ENCODE peak calls at places on chromosomes 4 and X, in five cellular contexts. One of them, this sample, is unnamed.
A peak's percentile ranks its signal among the peaks of the same experiment; 100 is the strongest.

GRCh38 chrX:15744181-15744867 is 6.3 kb downstream of the CA5B start:
- DNase-seq in IMR-90: no peak
- DNase-seq in activated CD8-positive, alpha-beta T cell treated with anti-CD3 and anti-CD28 coated beads for 36 hours: no peak
- DNase-seq in PC-9: no peak
- DNase-seq in lower lobe of right lung: no peak
- DNase-seq in this sample: no peak

GRCh38 chr4:100428051-100428450 is 89.8 kb downstream of the EMCN start:
- DNase-seq in PC-9: peak; percentile 35
- DNase-seq in lower lobe of right lung: no peak
- DNase-seq in IMR-90: peak; percentile 45
- DNase-seq in activated CD8-positive, alpha-beta T cell treated with anti-CD3 and anti-CD28 coated beads for 36 hours: no peak
- DNase-seq in this sample: no peak

GRCh38 chr4:124803641-124804040 is 91.1 kb upstream of the ANKRD50 start:
- DNase-seq in activated CD8-positive, alpha-beta T cell treated with anti-CD3 and anti-CD28 coated beads for 36 hours: no peak
- DNase-seq in lower lobe of right lung: no peak
- DNase-seq in PC-9: no peak
- DNase-seq in IMR-90: peak; percentile 71
- DNase-seq in this sample: no peak

GRCh38 chr4:153347117-153347516 is 2.6 kb downstream of the MND1 start:
- DNase-seq in IMR-90: no peak
- DNase-seq in activated CD8-positive, alpha-beta T cell treated with anti-CD3 and anti-CD28 coated beads for 36 hours: no peak
- DNase-seq in PC-9: no peak
- DNase-seq in lower lobe of right lung: no peak
- DNase-seq in this sample: no peak

GRCh38 chr4:20086768-20087167 is 164.9 kb upstream of the SLIT2 start:
- DNase-seq in IMR-90: no peak
- DNase-seq in PC-9: no peak
- DNase-seq in lower lobe of right lung: no peak
- DNase-seq in activated CD8-positive, alpha-beta T cell treated with anti-CD3 and anti-CD28 coated beads for 36 hours: no peak
- DNase-seq in this sample: no peak

GRCh38 chrX:46642145-46642544 is 68.6 kb downstream of the CHST7 start:
- DNase-seq in activated CD8-positive, alpha-beta T cell treated with anti-CD3 and anti-CD28 coated beads for 36 hours: no peak
- DNase-seq in lower lobe of right lung: no peak
- DNase-seq in PC-9: no peak
- DNase-seq in IMR-90: peak; percentile 17
- DNase-seq in this sample: no peak

GRCh38 chrX:45385767-45386166 is 185.1 kb upstream of the DIPK2B start:
- DNase-seq in PC-9: no peak
- DNase-seq in lower lobe of right lung: no peak
- DNase-seq in activated CD8-positive, alpha-beta T cell treated with anti-CD3 and anti-CD28 coated beads for 36 hours: no peak
- DNase-seq in IMR-90: peak; percentile 45
- DNase-seq in this sample: no peak

GRCh38 chr4:107863850-107864371 is 39.2 kb downstream of the SGMS2 start:
- DNase-seq in PC-9: peak; percentile 50
- DNase-seq in IMR-90: peak; percentile 51
- DNase-seq in lower lobe of right lung: no peak
- DNase-seq in activated CD8-positive, alpha-beta T cell treated with anti-CD3 and anti-CD28 coated beads for 36 hours: peak; percentile 45
- DNase-seq in this sample: no peak

GRCh38 chr4:95107635-95108034 is 349.9 kb downstream of the BMPR1B start:
- DNase-seq in lower lobe of right lung: no peak
- DNase-seq in PC-9: no peak
- DNase-seq in IMR-90: peak; percentile 64
- DNase-seq in activated CD8-positive, alpha-beta T cell treated with anti-CD3 and anti-CD28 coated beads for 36 hours: no peak
- DNase-seq in this sample: no peak

GRCh38 chr4:155759372-155760252 is 791 bp downstream of the GUCY1B1 start:
- DNase-seq in PC-9: peak; percentile 18
- DNase-seq in lower lobe of right lung: peak; percentile 65
- DNase-seq in activated CD8-positive, alpha-beta T cell treated with anti-CD3 and anti-CD28 coated beads for 36 hours: peak; percentile 7
- DNase-seq in IMR-90: peak; percentile 16
- DNase-seq in this sample: no peak

GRCh38 chrX:129360175-129360574 is 163.1 kb downstream of the SMARCA1 start:
- DNase-seq in PC-9: peak; percentile 37
- DNase-seq in lower lobe of right lung: no peak
- DNase-seq in activated CD8-positive, alpha-beta T cell treated with anti-CD3 and anti-CD28 coated beads for 36 hours: peak; percentile 61
- DNase-seq in IMR-90: peak; percentile 40
- DNase-seq in this sample: no peak

GRCh38 chrX:13533726-13534125 is 35.7 kb upstream of the EGFL6 start:
- DNase-seq in IMR-90: peak; percentile 24
- DNase-seq in activated CD8-positive, alpha-beta T cell treated with anti-CD3 and anti-CD28 coated beads for 36 hours: no peak
- DNase-seq in lower lobe of right lung: no peak
- DNase-seq in PC-9: no peak
- DNase-seq in this sample: no peak

GRCh38 chr4:177194906-177195305 is 114.8 kb upstream of the NEIL3 start:
- DNase-seq in activated CD8-positive, alpha-beta T cell treated with anti-CD3 and anti-CD28 coated beads for 36 hours: no peak
- DNase-seq in PC-9: no peak
- DNase-seq in lower lobe of right lung: no peak
- DNase-seq in IMR-90: no peak
- DNase-seq in this sample: no peak

GRCh38 chrX:13074297-13075262 is 30.2 kb upstream of the FAM9C start:
- DNase-seq in IMR-90: no peak
- DNase-seq in lower lobe of right lung: no peak
- DNase-seq in PC-9: no peak
- DNase-seq in activated CD8-positive, alpha-beta T cell treated with anti-CD3 and anti-CD28 coated beads for 36 hours: peak; percentile 20
- DNase-seq in this sample: no peak

GRCh38 chrX:110045988-110046387 is 43.1 kb downstream of the TMEM164 start:
- DNase-seq in IMR-90: no peak
- DNase-seq in lower lobe of right lung: no peak
- DNase-seq in PC-9: no peak
- DNase-seq in activated CD8-positive, alpha-beta T cell treated with anti-CD3 and anti-CD28 coated beads for 36 hours: no peak
- DNase-seq in this sample: no peak

GRCh38 chr4:107219681-107220080 is 183.6 kb upstream of the DKK2 start:
- DNase-seq in PC-9: no peak
- DNase-seq in lower lobe of right lung: no peak
- DNase-seq in IMR-90: peak; percentile 21
- DNase-seq in activated CD8-positive, alpha-beta T cell treated with anti-CD3 and anti-CD28 coated beads for 36 hours: no peak
- DNase-seq in this sample: no peak

GRCh38 chrX:39893417-39894338 is 204.1 kb downstream of the BCOR start:
- DNase-seq in PC-9: no peak
- DNase-seq in activated CD8-positive, alpha-beta T cell treated with anti-CD3 and anti-CD28 coated beads for 36 hours: no peak
- DNase-seq in lower lobe of right lung: no peak
- DNase-seq in IMR-90: no peak
- DNase-seq in this sample: no peak

GRCh38 chr4:3719191-3719590 is 47.0 kb upstream of the ADRA2C start:
- DNase-seq in IMR-90: no peak
- DNase-seq in PC-9: no peak
- DNase-seq in lower lobe of right lung: peak; percentile 34
- DNase-seq in activated CD8-positive, alpha-beta T cell treated with anti-CD3 and anti-CD28 coated beads for 36 hours: no peak
- DNase-seq in this sample: no peak

GRCh38 chr4:178958725-178959440 is 1516.6 kb upstream of the AGA start:
- DNase-seq in IMR-90: no peak
- DNase-seq in PC-9: no peak
- DNase-seq in activated CD8-positive, alpha-beta T cell treated with anti-CD3 and anti-CD28 coated beads for 36 hours: no peak
- DNase-seq in lower lobe of right lung: no peak
- DNase-seq in this sample: no peak

GRCh38 chr4:172962564-172963353 is 205.9 kb upstream of the GALNT7 start:
- DNase-seq in lower lobe of right lung: no peak
- DNase-seq in IMR-90: peak; percentile 96
- DNase-seq in activated CD8-positive, alpha-beta T cell treated with anti-CD3 and anti-CD28 coated beads for 36 hours: no peak
- DNase-seq in PC-9: no peak
- DNase-seq in this sample: no peak

GRCh38 chrX:15815779-15816452 is 25.6 kb downstream of the ZRSR2 start:
- DNase-seq in lower lobe of right lung: no peak
- DNase-seq in activated CD8-positive, alpha-beta T cell treated with anti-CD3 and anti-CD28 coated beads for 36 hours: peak; percentile 45
- DNase-seq in PC-9: no peak
- DNase-seq in IMR-90: peak; percentile 33
- DNase-seq in this sample: no peak

GRCh38 chrX:10030570-10030969 is 63.4 kb downstream of the CLDN34 start:
- DNase-seq in lower lobe of right lung: no peak
- DNase-seq in activated CD8-positive, alpha-beta T cell treated with anti-CD3 and anti-CD28 coated beads for 36 hours: no peak
- DNase-seq in IMR-90: peak; percentile 82
- DNase-seq in PC-9: no peak
- DNase-seq in this sample: no peak

GRCh38 chrX:104098151-104098808 is 14.0 kb upstream of the ZCCHC18 start:
- DNase-seq in PC-9: peak; percentile 26
- DNase-seq in lower lobe of right lung: no peak
- DNase-seq in activated CD8-positive, alpha-beta T cell treated with anti-CD3 and anti-CD28 coated beads for 36 hours: peak; percentile 61
- DNase-seq in IMR-90: peak; percentile 77
- DNase-seq in this sample: no peak

GRCh38 chr4:762211-763190 is 56.9 kb downstream of the PCGF3 start:
- DNase-seq in IMR-90: no peak
- DNase-seq in lower lobe of right lung: peak; percentile 28
- DNase-seq in PC-9: no peak
- DNase-seq in activated CD8-positive, alpha-beta T cell treated with anti-CD3 and anti-CD28 coated beads for 36 hours: no peak
- DNase-seq in this sample: no peak

GRCh38 chr4:188295899-188296298 is 156.7 kb downstream of the TRIML1 start:
- DNase-seq in activated CD8-positive, alpha-beta T cell treated with anti-CD3 and anti-CD28 coated beads for 36 hours: no peak
- DNase-seq in IMR-90: peak; percentile 70
- DNase-seq in lower lobe of right lung: no peak
- DNase-seq in PC-9: no peak
- DNase-seq in this sample: no peak

GRCh38 chrX:12711435-12712040 is 79.7 kb upstream of the PRPS2 start:
- DNase-seq in IMR-90: no peak
- DNase-seq in PC-9: no peak
- DNase-seq in lower lobe of right lung: no peak
- DNase-seq in activated CD8-positive, alpha-beta T cell treated with anti-CD3 and anti-CD28 coated beads for 36 hours: no peak
- DNase-seq in this sample: no peak

GRCh38 chr4:39044947-39045734 is 12.9 kb upstream of the TMEM156 start:
- DNase-seq in IMR-90: no peak
- DNase-seq in PC-9: no peak
- DNase-seq in activated CD8-positive, alpha-beta T cell treated with anti-CD3 and anti-CD28 coated beads for 36 hours: peak; percentile 46
- DNase-seq in lower lobe of right lung: peak; percentile 69
- DNase-seq in this sample: peak; percentile 48

GRCh38 chr4:21625447-21625846 is 323.1 kb downstream of the KCNIP4 start:
- DNase-seq in lower lobe of right lung: no peak
- DNase-seq in IMR-90: no peak
- DNase-seq in PC-9: no peak
- DNase-seq in activated CD8-positive, alpha-beta T cell treated with anti-CD3 and anti-CD28 coated beads for 36 hours: no peak
- DNase-seq in this sample: no peak

GRCh38 chrX:101362757-101363156 is 14.2 kb upstream of the TIMM8A start:
- DNase-seq in IMR-90: no peak
- DNase-seq in PC-9: no peak
- DNase-seq in lower lobe of right lung: no peak
- DNase-seq in activated CD8-positive, alpha-beta T cell treated with anti-CD3 and anti-CD28 coated beads for 36 hours: no peak
- DNase-seq in this sample: no peak

GRCh38 chr4:143095447-143095846 is 89.3 kb upstream of the USP38 start:
- DNase-seq in PC-9: no peak
- DNase-seq in IMR-90: no peak
- DNase-seq in activated CD8-positive, alpha-beta T cell treated with anti-CD3 and anti-CD28 coated beads for 36 hours: no peak
- DNase-seq in lower lobe of right lung: no peak
- DNase-seq in this sample: no peak

GRCh38 chr4:72568959-72569718 is at the start of gene ADAMTS3:
- DNase-seq in IMR-90: peak; percentile 33
- DNase-seq in activated CD8-positive, alpha-beta T cell treated with anti-CD3 and anti-CD28 coated beads for 36 hours: peak; percentile 3
- DNase-seq in lower lobe of right lung: peak; percentile 69
- DNase-seq in PC-9: peak; percentile 25
- DNase-seq in this sample: no peak

GRCh38 chr4:24067781-24068193 is 177.9 kb upstream of the PPARGC1A start:
- DNase-seq in activated CD8-positive, alpha-beta T cell treated with anti-CD3 and anti-CD28 coated beads for 36 hours: no peak
- DNase-seq in PC-9: no peak
- DNase-seq in IMR-90: peak; percentile 84
- DNase-seq in lower lobe of right lung: no peak
- DNase-seq in this sample: no peak

GRCh38 chr4:168864831-168865541 is 145.1 kb downstream of the CBR4 start:
- DNase-seq in PC-9: no peak
- DNase-seq in lower lobe of right lung: no peak
- DNase-seq in IMR-90: peak; percentile 67
- DNase-seq in activated CD8-positive, alpha-beta T cell treated with anti-CD3 and anti-CD28 coated beads for 36 hours: no peak
- DNase-seq in this sample: no peak
- TF ChIP-seq CTCF in PC-9: no peak
- TF ChIP-seq CTCF in lower lobe of right lung: peak; percentile 27
- TF ChIP-seq CTCF in IMR-90: peak; percentile 43
- TF ChIP-seq CTCF in activated CD8-positive, alpha-beta T cell treated with anti-CD3 and anti-CD28 coated beads for 36 hours: no peak
- TF ChIP-seq CTCF in this sample: no peak

DNA sequence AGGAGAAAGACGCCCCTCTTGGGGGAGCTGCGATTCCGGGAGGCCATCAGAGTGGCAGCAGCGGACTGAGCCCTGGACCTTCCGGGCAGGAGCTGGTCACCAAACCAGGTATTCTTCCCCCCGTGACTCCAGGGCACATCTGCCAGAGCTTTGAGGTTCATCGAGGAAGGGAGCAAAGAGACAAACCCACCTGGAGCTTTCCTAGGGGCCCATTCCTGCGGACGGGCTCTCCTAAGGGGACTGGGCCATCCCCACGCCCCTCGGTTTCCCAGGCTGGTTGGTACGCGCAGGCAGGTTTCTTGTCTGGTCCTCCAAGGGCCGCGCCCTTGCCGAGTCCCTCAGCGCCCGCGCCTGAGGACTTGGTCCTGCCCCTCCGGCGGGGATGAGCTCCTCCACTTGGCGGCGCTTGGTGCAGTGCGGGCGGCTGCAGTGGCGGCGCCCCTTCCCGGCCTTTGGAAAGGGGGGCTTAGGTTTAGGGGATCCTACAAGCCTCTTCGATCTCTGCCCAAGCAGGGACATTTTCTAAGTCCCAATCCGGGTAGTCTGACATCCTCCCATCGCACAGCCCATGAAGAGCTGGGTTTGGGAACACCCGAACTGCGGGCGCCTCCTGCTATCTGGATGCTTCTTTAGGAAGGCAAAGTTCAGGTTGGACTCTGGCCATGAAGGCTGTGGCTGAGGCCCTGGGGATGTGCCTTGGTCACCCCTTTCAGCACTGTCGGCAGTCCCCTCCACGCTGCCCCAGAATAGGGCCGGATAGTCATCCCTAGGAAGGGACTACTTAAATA is 543 bp downstream of the STBD1 start:
- DNase-seq in lower lobe of right lung: peak; percentile 78
- DNase-seq in IMR-90: peak; percentile 44
- DNase-seq in activated CD8-positive, alpha-beta T cell treated with anti-CD3 and anti-CD28 coated beads for 36 hours: peak; percentile 34
- DNase-seq in PC-9: peak; percentile 48
- DNase-seq in this sample: peak; percentile 49
- TF ChIP-seq CTCF in lower lobe of right lung: peak; percentile 44
- TF ChIP-seq CTCF in IMR-90: peak; percentile 42
- TF ChIP-seq CTCF in activated CD8-positive, alpha-beta T cell treated with anti-CD3 and anti-CD28 coated beads for 36 hours: no peak
- TF ChIP-seq CTCF in PC-9: no peak
- TF ChIP-seq CTCF in this sample: peak; percentile 22

DNA sequence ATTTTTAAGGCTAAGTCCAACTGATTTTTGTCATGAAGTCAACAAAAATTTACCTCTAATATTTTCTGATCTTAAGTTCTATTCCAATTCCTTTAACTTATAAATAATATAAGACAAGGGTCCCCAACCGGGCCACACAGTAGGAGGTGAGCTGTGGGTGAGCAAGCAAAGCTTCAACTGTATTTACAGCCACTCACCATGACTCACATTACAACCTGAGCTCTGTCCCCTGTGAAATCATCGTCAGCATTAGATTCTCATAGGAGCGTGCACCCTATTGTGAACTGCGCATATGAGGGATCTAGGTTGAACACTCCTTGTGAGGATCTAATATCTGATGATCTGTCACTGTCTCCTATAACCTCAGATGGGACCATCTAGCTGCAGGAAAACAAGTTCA is 227.4 kb downstream of the MAPK10 start:
- DNase-seq in IMR-90: no peak
- DNase-seq in activated CD8-positive, alpha-beta T cell treated with anti-CD3 and anti-CD28 coated beads for 36 hours: no peak
- DNase-seq in lower lobe of right lung: no peak
- DNase-seq in PC-9: no peak
- DNase-seq in this sample: no peak
- TF ChIP-seq CTCF in IMR-90: no peak
- TF ChIP-seq CTCF in activated CD8-positive, alpha-beta T cell treated with anti-CD3 and anti-CD28 coated beads for 36 hours: no peak
- TF ChIP-seq CTCF in lower lobe of right lung: no peak
- TF ChIP-seq CTCF in PC-9: no peak
- TF ChIP-seq CTCF in this sample: no peak

DNA sequence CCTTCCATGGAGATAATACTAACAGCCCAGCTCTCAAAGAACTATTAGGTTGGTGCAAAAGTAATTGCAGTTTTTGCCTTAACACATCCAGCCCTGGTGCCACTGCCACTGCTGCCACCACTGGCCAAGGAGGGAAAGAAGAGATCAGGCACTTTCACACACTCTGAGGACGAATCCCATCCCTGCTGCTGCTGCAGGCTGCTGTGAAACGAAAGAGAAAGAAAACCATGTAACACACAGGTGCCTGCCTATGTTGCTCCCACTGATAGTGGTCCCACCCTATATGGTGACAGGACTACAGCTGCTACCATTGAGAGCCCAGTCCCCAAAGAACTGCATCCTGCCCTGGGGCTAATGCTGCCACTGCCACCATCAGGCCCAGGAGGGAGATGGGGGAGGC is 35.1 kb downstream of the TMLHE start:
- DNase-seq in lower lobe of right lung: no peak
- DNase-seq in activated CD8-positive, alpha-beta T cell treated with anti-CD3 and anti-CD28 coated beads for 36 hours: peak; percentile 4
- DNase-seq in IMR-90: no peak
- DNase-seq in PC-9: no peak
- DNase-seq in this sample: no peak
- TF ChIP-seq CTCF in lower lobe of right lung: no peak
- TF ChIP-seq CTCF in activated CD8-positive, alpha-beta T cell treated with anti-CD3 and anti-CD28 coated beads for 36 hours: no peak
- TF ChIP-seq CTCF in IMR-90: no peak
- TF ChIP-seq CTCF in PC-9: no peak
- TF ChIP-seq CTCF in this sample: no peak

This sample was measured in CD14-positive monocyte.